ENCODE peak calls at places on chromosomes 13 and 19, in four cellular contexts. One of them, this sample, is unnamed.

GRCh38 chr13:30142502-30143211 is 164.7 kb downstream of the KATNAL1 start:
- DNase-seq in adrenal gland: peak; percentile 50
- DNase-seq in IMR-90: peak; percentile 99
- DNase-seq in A549: peak; percentile 39
- DNase-seq in this sample: peak; percentile 22

GRCh38 chr19:9751449-9751848 is 17.1 kb downstream of the ZNF846 start:
- DNase-seq in adrenal gland: no peak
- DNase-seq in IMR-90: no peak
- DNase-seq in A549: no peak
- DNase-seq in this sample: peak; percentile 80

GRCh38 chr19:45327404-45328143 is 4.9 kb upstream of the CKM start:
- DNase-seq in adrenal gland: no peak
- DNase-seq in IMR-90: no peak
- DNase-seq in A549: no peak
- DNase-seq in this sample: no peak

GRCh38 chr19:28990522-28990921 is 222.4 kb downstream of the UQCRFS1 start:
- DNase-seq in adrenal gland: no peak
- DNase-seq in IMR-90: no peak
- DNase-seq in A549: no peak
- DNase-seq in this sample: peak; percentile 18

GRCh38 chr13:26678796-26679195 is 81.8 kb downstream of the GPR12 start:
- DNase-seq in adrenal gland: no peak
- DNase-seq in IMR-90: no peak
- DNase-seq in A549: no peak
- DNase-seq in this sample: no peak

GRCh38 chr13:105994340-105994739 is 541.1 kb downstream of the EFNB2 start:
- DNase-seq in adrenal gland: no peak
- DNase-seq in IMR-90: no peak
- DNase-seq in A549: no peak
- DNase-seq in this sample: no peak

GRCh38 chr13:28463481-28463880 is 31.4 kb downstream of the FLT1 start:
- DNase-seq in adrenal gland: no peak
- DNase-seq in IMR-90: peak; percentile 27
- DNase-seq in A549: no peak
- DNase-seq in this sample: no peak

GRCh38 chr19:56270676-56271075 is 1.9 kb upstream of the EDDM13 start:
- DNase-seq in adrenal gland: peak; percentile 59
- DNase-seq in IMR-90: peak; percentile 14
- DNase-seq in A549: no peak
- DNase-seq in this sample: no peak

GRCh38 chr13:40272776-40273139 is 393.7 kb downstream of the FOXO1 start:
- DNase-seq in adrenal gland: no peak
- DNase-seq in IMR-90: peak; percentile 8
- DNase-seq in A549: no peak
- DNase-seq in this sample: no peak

GRCh38 chr13:26557051-26557392 is 461 bp upstream of the WASF3 start:
- DNase-seq in adrenal gland: no peak
- DNase-seq in IMR-90: no peak
- DNase-seq in A549: no peak
- DNase-seq in this sample: no peak

GRCh38 chr13:52128714-52129700 is at the start of gene NEK5:
- DNase-seq in adrenal gland: peak; percentile 64
- DNase-seq in IMR-90: peak; percentile 25
- DNase-seq in A549: peak; percentile 47
- DNase-seq in this sample: peak; percentile 77

GRCh38 chr13:109816979-109817275 is 30.5 kb upstream of the IRS2 start:
- DNase-seq in adrenal gland: no peak
- DNase-seq in IMR-90: peak; percentile 21
- DNase-seq in A549: no peak
- DNase-seq in this sample: no peak

GRCh38 chr19:2540646-2541454 is 64.9 kb downstream of the GADD45B start:
- DNase-seq in adrenal gland: peak; percentile 79
- DNase-seq in IMR-90: peak; percentile 97
- DNase-seq in A549: peak; percentile 97
- DNase-seq in this sample: peak; percentile 92
- TF ChIP-seq POLR2A in adrenal gland: peak; percentile 60
- TF ChIP-seq POLR2A in IMR-90: peak; percentile 74
- TF ChIP-seq POLR2A in A549: no peak
- TF ChIP-seq POLR2A in this sample: no peak

GRCh38 chr19:38664503-38665211 is 17.2 kb downstream of the ACTN4 start:
- DNase-seq in adrenal gland: no peak
- DNase-seq in IMR-90: no peak
- DNase-seq in A549: no peak
- DNase-seq in this sample: no peak
- TF ChIP-seq POLR2A in adrenal gland: no peak
- TF ChIP-seq POLR2A in IMR-90: no peak
- TF ChIP-seq POLR2A in A549: no peak
- TF ChIP-seq POLR2A in this sample: no peak

DNA sequence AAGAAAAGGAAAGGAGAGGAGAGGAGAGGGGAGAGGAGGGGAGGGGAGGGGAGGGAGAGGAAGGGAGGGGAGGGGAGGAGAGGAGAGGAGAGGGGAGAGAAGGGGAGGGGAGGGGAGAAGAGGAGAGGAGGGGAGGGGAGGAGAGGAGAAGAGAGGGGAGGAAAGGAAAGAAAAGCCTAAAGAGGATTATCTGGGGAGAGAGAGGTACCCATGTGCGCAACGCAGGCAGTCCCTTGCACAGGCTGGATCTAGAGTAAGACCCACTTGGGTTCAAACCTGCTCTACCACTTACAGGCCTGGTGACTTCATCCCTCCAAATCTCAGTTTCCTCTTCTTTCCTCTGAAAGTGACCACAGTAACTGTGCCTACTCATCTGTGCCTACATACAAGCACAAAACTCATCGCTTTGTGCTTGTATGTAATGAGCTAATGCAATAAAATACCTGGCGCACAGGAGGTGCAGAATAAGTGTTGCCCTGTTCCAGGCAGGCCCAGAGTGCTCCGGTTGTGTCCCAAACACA is 753 bp upstream of the MAP1S start:
- DNase-seq in adrenal gland: no peak
- DNase-seq in IMR-90: no peak
- DNase-seq in A549: no peak
- DNase-seq in this sample: no peak
- TF ChIP-seq POLR2A in adrenal gland: no peak
- TF ChIP-seq POLR2A in IMR-90: no peak
- TF ChIP-seq POLR2A in A549: no peak
- TF ChIP-seq POLR2A in this sample: no peak

DNA sequence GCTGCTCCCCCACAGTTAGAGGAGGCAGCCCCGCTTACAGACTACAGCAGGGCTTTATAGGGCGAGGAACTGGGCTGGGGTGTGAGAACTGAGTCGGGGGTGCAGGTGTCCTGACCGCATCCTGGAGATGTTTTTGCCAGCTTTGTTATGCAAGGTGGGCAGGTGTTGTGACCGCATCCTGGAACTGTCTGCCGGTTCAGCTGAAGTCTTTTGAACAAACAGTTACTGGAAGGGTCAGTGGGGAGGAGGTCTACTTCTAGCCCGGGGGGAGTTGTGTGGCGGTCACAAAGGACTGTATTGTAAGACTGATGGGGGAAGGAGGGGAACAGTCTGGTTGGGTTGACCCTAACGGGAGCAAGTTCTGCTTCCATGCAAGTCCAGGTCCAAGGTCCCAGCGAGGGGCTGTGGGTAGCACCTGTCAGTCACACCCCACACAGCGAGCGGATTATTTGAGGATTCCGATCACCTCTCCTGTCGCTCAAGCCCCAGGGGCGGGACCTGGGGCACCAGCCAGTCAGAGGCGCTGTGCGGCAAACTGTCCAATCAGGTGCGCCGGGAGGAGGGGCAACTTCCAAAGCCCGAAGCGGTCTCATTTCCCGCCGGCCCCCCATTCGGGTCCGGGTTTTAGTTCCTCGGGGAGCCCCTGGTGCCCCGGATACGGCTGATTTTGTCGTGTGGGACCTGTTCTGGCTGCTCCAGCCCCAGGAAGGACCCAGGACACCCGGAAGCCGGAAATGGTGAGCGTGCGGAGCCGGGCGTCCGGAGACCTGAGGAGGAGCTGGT is at the start of gene ZNF101:
- DNase-seq in adrenal gland: peak; percentile 92
- DNase-seq in IMR-90: peak; percentile 85
- DNase-seq in A549: peak; percentile 89
- DNase-seq in this sample: peak; percentile 97
- TF ChIP-seq POLR2A in adrenal gland: peak; percentile 16
- TF ChIP-seq POLR2A in IMR-90: no peak
- TF ChIP-seq POLR2A in A549: peak; percentile 37
- TF ChIP-seq POLR2A in this sample: no peak

DNA sequence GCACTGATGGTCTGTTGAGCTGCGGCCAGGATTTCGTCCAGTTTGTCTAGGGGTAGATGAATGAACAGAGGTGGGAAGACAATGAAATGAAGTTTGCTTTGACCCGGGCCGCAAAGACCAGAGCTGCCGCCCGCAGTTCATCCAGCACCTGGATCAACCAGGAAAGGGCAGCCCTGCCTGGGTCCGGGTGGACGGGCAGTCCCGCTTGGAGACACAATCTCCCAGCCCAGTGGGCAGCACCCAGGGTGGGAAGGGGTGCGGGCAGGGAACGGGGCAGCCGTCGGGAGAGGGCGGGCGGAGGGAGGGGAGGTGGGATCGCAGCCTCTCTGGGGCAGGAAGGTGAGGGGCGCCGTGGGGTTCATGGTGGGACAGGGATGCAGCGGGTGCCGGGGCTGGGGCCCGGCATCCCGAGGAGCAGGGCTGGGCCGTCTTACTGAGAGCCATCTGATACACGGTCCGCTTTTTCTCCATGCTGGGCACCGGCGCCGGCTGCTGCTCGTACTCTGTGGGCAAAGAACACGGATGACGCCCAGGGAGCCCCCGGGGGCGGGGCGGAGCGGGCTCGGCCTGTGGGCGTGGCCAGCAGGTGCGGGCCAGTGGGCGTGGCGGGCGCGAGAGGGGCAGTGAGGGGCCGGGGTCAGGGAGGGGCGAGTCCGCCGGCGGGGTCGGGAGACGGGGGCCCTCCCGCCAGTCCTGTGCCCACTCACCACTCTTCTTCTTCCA is 33.1 kb downstream of the SHANK1 start:
- DNase-seq in adrenal gland: no peak
- DNase-seq in IMR-90: no peak
- DNase-seq in A549: no peak
- DNase-seq in this sample: peak; percentile 37
- TF ChIP-seq POLR2A in adrenal gland: no peak
- TF ChIP-seq POLR2A in IMR-90: no peak
- TF ChIP-seq POLR2A in A549: no peak
- TF ChIP-seq POLR2A in this sample: no peak

DNA sequence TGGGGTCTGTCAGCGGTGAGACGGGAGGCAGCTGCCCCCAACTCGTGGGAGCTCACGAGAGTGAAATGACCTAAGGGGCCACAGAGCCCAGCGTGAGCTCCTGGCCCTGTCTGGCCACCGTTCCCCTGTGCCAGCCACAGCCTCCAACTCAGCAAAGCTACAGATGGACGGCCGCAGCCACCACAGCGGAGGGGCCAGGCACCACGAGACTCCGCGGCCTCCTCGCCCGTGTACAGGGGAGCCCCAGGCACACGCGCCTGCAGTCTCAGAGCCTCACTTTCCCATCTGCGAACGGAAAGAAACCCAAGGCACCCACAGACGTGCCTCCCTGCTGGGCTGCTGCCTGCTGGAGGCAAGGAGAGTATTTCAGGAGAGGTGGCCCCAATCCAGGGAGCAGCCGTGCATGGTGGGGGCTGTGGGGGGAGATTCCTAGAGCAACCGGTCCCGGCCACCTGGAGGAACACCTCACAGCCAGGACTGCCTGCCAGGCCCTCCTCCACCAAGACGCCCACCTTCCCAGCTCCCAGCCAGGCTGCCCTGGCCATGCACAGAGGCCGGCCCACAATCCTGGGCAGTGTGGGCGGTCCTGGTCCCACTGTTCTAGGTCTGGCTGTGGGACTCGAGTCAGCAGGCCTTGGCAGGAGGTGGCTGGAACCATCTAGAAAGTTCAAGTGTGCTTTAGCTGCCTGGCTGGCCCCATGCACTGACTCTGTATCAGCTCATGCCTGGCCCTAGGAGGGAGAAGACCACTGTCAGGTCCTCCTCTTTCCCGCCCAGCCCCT is 1.9 kb downstream of the MKNK2 start:
- DNase-seq in adrenal gland: peak; percentile 76
- DNase-seq in IMR-90: no peak
- DNase-seq in A549: no peak
- DNase-seq in this sample: peak; percentile 72
- TF ChIP-seq POLR2A in adrenal gland: no peak
- TF ChIP-seq POLR2A in IMR-90: no peak
- TF ChIP-seq POLR2A in A549: no peak
- TF ChIP-seq POLR2A in this sample: peak; percentile 12

This sample was measured in testis.